ENCODE peak calls at places on chromosome 14, in eight cellular contexts. One of them, this sample, is unnamed. For H3K4me1, the result is how much of the 10 kb centered on the place peaks cover.

GRCh38 chr14:105486974-105487448 is 325 bp downstream of the CRIP1 start:
- DNase-seq in K562: no peak
- DNase-seq in foreskin keratinocyte: no peak
- DNase-seq in cardiac muscle cell: no peak
- DNase-seq in adipocyte: no peak
- DNase-seq in A549: peak
- DNase-seq in RWPE2: no peak
- DNase-seq in IMR-90: no peak
- DNase-seq in this sample: no peak

GRCh38 chr14:21093769-21094681 is 4.4 kb downstream of the ZNF219 start:
- DNase-seq in K562: no peak
- DNase-seq in foreskin keratinocyte: no peak
- DNase-seq in cardiac muscle cell: peak
- DNase-seq in adipocyte: peak
- DNase-seq in A549: no peak
- DNase-seq in RWPE2: no peak
- DNase-seq in IMR-90: no peak
- DNase-seq in this sample: no peak

GRCh38 chr14:74647834-74648361 is 35.9 kb upstream of the LTBP2 start:
- DNase-seq in K562: no peak
- DNase-seq in foreskin keratinocyte: peak
- DNase-seq in cardiac muscle cell: no peak
- DNase-seq in adipocyte: peak
- DNase-seq in A549: no peak
- DNase-seq in RWPE2: no peak
- DNase-seq in IMR-90: no peak
- DNase-seq in this sample: no peak

GRCh38 chr14:71583246-71583645 is 349.0 kb upstream of the RGS6 start:
- DNase-seq in K562: no peak
- DNase-seq in foreskin keratinocyte: no peak
- DNase-seq in cardiac muscle cell: no peak
- DNase-seq in adipocyte: peak
- DNase-seq in A549: no peak
- DNase-seq in RWPE2: no peak
- DNase-seq in IMR-90: no peak
- DNase-seq in this sample: no peak

GRCh38 chr14:89383171-89383845 is 33.7 kb downstream of the FOXN3 start:
- DNase-seq in K562: no peak
- DNase-seq in foreskin keratinocyte: no peak
- DNase-seq in cardiac muscle cell: no peak
- DNase-seq in adipocyte: no peak
- DNase-seq in A549: no peak
- DNase-seq in RWPE2: no peak
- DNase-seq in IMR-90: no peak
- DNase-seq in this sample: no peak

GRCh38 chr14:55103005-55103640 is 25.9 kb upstream of the LGALS3 start:
- DNase-seq in K562: peak
- DNase-seq in foreskin keratinocyte: peak
- DNase-seq in cardiac muscle cell: peak
- DNase-seq in adipocyte: peak
- DNase-seq in A549: peak
- DNase-seq in RWPE2: peak
- DNase-seq in IMR-90: peak
- DNase-seq in this sample: peak

GRCh38 chr14:34766611-34767010 is 52.2 kb upstream of the CFL2 start:
- DNase-seq in K562: no peak
- DNase-seq in foreskin keratinocyte: no peak
- DNase-seq in cardiac muscle cell: peak
- DNase-seq in adipocyte: peak
- DNase-seq in A549: no peak
- DNase-seq in RWPE2: no peak
- DNase-seq in IMR-90: peak
- DNase-seq in this sample: peak

GRCh38 chr14:70257526-70257925 is 68.8 kb upstream of the SLC8A3 start:
- DNase-seq in K562: peak
- DNase-seq in foreskin keratinocyte: peak
- DNase-seq in cardiac muscle cell: peak
- DNase-seq in adipocyte: no peak
- DNase-seq in A549: peak
- DNase-seq in RWPE2: no peak
- DNase-seq in IMR-90: no peak
- DNase-seq in this sample: no peak

GRCh38 chr14:69629225-69630127 is 18.1 kb downstream of the SUSD6 start:
- DNase-seq in K562: peak
- DNase-seq in foreskin keratinocyte: no peak
- DNase-seq in cardiac muscle cell: no peak
- DNase-seq in adipocyte: no peak
- DNase-seq in A549: no peak
- DNase-seq in RWPE2: no peak
- DNase-seq in IMR-90: peak
- DNase-seq in this sample: no peak

GRCh38 chr14:58861546-58861945 is 223.8 kb downstream of the DACT1 start:
- DNase-seq in K562: no peak
- DNase-seq in foreskin keratinocyte: no peak
- DNase-seq in cardiac muscle cell: peak
- DNase-seq in adipocyte: peak
- DNase-seq in A549: no peak
- DNase-seq in RWPE2: no peak
- DNase-seq in IMR-90: no peak
- DNase-seq in this sample: peak

GRCh38 chr14:23801766-23802165 is 151.8 kb upstream of the DHRS4 start:
- DNase-seq in K562: no peak
- DNase-seq in foreskin keratinocyte: no peak
- DNase-seq in cardiac muscle cell: no peak
- DNase-seq in adipocyte: no peak
- DNase-seq in A549: no peak
- DNase-seq in RWPE2: no peak
- DNase-seq in IMR-90: no peak
- DNase-seq in this sample: no peak

GRCh38 chr14:37122288-37122687 is 50.1 kb downstream of the SLC25A21 start:
- DNase-seq in K562: peak
- DNase-seq in foreskin keratinocyte: peak
- DNase-seq in cardiac muscle cell: no peak
- DNase-seq in adipocyte: peak
- DNase-seq in A549: peak
- DNase-seq in RWPE2: no peak
- DNase-seq in IMR-90: peak
- DNase-seq in this sample: peak

GRCh38 chr14:36928432-36928831 is 244.0 kb downstream of the SLC25A21 start:
- DNase-seq in K562: no peak
- DNase-seq in foreskin keratinocyte: no peak
- DNase-seq in cardiac muscle cell: no peak
- DNase-seq in adipocyte: no peak
- DNase-seq in A549: no peak
- DNase-seq in RWPE2: no peak
- DNase-seq in IMR-90: no peak
- DNase-seq in this sample: no peak

DNA sequence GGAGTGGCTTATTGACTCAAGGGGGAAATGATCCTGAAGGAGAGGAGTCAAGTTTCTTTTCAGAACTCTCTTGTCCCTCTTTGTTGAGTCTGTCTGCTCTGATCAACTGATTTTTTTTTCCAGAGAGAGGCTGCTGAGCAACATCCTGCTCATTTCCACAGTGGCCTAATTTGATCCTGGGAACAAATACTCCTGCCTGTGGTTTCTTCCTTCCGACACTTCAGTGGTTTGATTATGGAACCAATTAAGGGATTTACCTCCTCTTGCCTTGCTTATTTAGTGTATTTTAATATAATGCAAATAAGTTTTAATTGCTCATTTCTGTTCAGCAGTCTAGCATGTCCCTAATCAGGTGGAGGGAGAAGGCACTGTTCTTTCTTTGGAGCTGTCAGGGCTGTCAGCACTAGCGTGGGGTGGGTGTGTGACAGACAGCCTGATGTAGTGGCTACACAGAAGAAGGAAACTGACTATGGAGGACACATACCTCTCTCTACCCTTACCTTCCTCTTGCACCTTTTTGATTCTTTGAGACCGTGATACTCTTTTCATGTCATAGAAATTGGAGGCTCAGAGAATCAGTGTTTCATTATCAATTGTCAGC is 344.9 kb upstream of the STXBP6 start:
- DNase-seq in K562: no peak
- DNase-seq in foreskin keratinocyte: no peak
- DNase-seq in cardiac muscle cell: no peak
- DNase-seq in adipocyte: no peak
- DNase-seq in A549: no peak
- DNase-seq in RWPE2: no peak
- DNase-seq in IMR-90: no peak
- DNase-seq in this sample: no peak
- H3K4me1 ChIP-seq in K562: under half
- H3K4me1 ChIP-seq in foreskin keratinocyte: under half
- H3K4me1 ChIP-seq in cardiac muscle cell: under half
- H3K4me1 ChIP-seq in adipocyte: under half
- H3K4me1 ChIP-seq in A549: under half
- H3K4me1 ChIP-seq in RWPE2: under half
- H3K4me1 ChIP-seq in IMR-90: under half
- H3K4me1 ChIP-seq in this sample: under half

GRCh38 chr14:86124328-86124727 is 594.4 kb downstream of the FLRT2 start:
- DNase-seq in K562: no peak
- DNase-seq in foreskin keratinocyte: no peak
- DNase-seq in cardiac muscle cell: no peak
- DNase-seq in adipocyte: no peak
- DNase-seq in A549: no peak
- DNase-seq in RWPE2: no peak
- DNase-seq in IMR-90: no peak
- DNase-seq in this sample: no peak

GRCh38 chr14:86129426-86129825 is 599.5 kb downstream of the FLRT2 start:
- DNase-seq in K562: no peak
- DNase-seq in foreskin keratinocyte: no peak
- DNase-seq in cardiac muscle cell: no peak
- DNase-seq in adipocyte: no peak
- DNase-seq in A549: no peak
- DNase-seq in RWPE2: no peak
- DNase-seq in IMR-90: no peak
- DNase-seq in this sample: no peak
- H3K4me1 ChIP-seq in K562: under half
- H3K4me1 ChIP-seq in foreskin keratinocyte: under half
- H3K4me1 ChIP-seq in cardiac muscle cell: under half
- H3K4me1 ChIP-seq in adipocyte: under half
- H3K4me1 ChIP-seq in A549: under half
- H3K4me1 ChIP-seq in RWPE2: under half
- H3K4me1 ChIP-seq in IMR-90: under half
- H3K4me1 ChIP-seq in this sample: under half

DNA sequence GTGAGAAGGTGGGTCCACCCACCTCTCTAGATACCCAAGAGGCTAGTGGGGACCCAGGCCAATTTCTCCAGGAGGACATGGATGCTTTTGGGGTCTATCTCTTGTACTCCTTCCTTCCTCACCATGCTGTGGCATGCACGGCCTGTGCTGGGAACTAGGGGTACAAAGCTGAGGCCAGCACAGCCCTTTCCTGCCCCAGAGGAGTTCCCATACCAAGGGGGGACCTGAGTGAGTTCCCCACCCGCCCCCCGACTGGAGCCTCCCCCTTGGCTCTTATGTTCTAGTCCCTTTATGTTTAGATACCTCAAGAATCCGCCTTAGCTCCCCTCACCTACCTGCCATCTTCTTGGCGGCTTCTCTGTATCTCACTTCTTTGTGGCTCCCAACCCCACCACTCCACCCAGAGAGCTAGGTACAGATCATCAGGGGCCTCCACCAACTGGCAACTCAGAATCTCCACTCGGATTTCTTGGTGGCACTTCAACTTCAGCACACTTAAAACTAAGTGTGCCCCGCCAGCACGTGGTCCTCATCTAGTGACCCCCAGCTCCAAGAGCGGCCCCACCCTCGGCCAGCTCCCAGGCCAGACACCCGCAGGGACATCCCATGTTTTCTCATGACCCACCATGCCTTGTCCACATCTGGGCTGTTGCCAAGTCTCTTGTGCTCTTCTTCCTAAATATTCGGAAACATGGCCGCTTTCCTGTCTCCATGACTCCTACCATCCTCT is 115.2 kb upstream of the RTL1 start:
- DNase-seq in K562: no peak
- DNase-seq in foreskin keratinocyte: no peak
- DNase-seq in cardiac muscle cell: no peak
- DNase-seq in adipocyte: no peak
- DNase-seq in A549: no peak
- DNase-seq in RWPE2: peak
- DNase-seq in IMR-90: no peak
- DNase-seq in this sample: no peak
- H3K4me1 ChIP-seq in K562: under half
- H3K4me1 ChIP-seq in foreskin keratinocyte: under half
- H3K4me1 ChIP-seq in cardiac muscle cell: under half
- H3K4me1 ChIP-seq in adipocyte: under half
- H3K4me1 ChIP-seq in A549: under half
- H3K4me1 ChIP-seq in RWPE2: under half
- H3K4me1 ChIP-seq in IMR-90: under half
- H3K4me1 ChIP-seq in this sample: under half

DNA sequence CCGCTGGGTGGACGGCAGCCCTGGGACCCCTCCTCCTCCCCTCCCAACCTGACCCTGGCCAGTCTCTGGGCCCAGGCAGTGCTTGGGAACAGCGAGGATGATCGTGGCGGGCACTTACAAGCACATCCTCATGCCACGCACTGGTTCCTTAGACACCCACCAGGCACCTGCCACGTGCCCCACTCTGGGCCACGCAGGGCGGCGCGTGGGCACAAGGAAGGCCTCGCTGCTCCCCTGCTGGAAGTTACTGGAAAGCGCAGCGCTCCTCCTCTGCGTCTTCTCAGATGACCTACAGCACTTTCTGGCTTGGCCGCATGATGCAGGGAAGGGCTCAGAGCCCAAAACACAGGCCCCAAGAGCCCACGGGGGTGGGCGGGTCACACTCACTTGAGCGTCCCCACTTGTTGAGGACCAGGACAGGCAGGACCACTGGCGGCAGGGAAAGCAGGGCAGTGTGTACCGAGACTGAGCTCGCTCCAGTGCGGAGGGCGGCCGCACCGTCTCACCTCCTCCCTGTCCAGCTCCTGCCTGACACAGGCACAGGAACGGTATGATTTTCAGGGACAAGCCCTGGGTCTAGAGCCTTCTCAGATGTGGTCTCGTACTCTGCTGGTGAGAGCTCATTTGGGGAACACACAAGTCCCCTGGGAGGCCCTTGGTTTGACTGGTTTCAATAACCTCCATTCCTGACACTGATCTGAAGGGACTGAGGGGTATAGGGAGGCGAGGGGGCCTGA is 128.3 kb upstream of the EVL start:
- DNase-seq in K562: no peak
- DNase-seq in foreskin keratinocyte: no peak
- DNase-seq in cardiac muscle cell: no peak
- DNase-seq in adipocyte: no peak
- DNase-seq in A549: no peak
- DNase-seq in RWPE2: no peak
- DNase-seq in IMR-90: no peak
- DNase-seq in this sample: no peak
- H3K4me1 ChIP-seq in K562: under half
- H3K4me1 ChIP-seq in foreskin keratinocyte: under half
- H3K4me1 ChIP-seq in cardiac muscle cell: under half
- H3K4me1 ChIP-seq in adipocyte: under half
- H3K4me1 ChIP-seq in A549: under half
- H3K4me1 ChIP-seq in RWPE2: under half
- H3K4me1 ChIP-seq in IMR-90: under half
- H3K4me1 ChIP-seq in this sample: under half

GRCh38 chr14:32609388-32609787 is 280.3 kb downstream of the AKAP6 start:
- DNase-seq in K562: no peak
- DNase-seq in foreskin keratinocyte: no peak
- DNase-seq in cardiac muscle cell: no peak
- DNase-seq in adipocyte: no peak
- DNase-seq in A549: no peak
- DNase-seq in RWPE2: no peak
- DNase-seq in IMR-90: no peak
- DNase-seq in this sample: no peak
- H3K4me1 ChIP-seq in K562: under half
- H3K4me1 ChIP-seq in foreskin keratinocyte: under half
- H3K4me1 ChIP-seq in cardiac muscle cell: under half
- H3K4me1 ChIP-seq in adipocyte: under half
- H3K4me1 ChIP-seq in A549: under half
- H3K4me1 ChIP-seq in RWPE2: under half
- H3K4me1 ChIP-seq in IMR-90: under half
- H3K4me1 ChIP-seq in this sample: under half

GRCh38 chr14:51657762-51658161 is 6.1 kb downstream of the FRMD6 start:
- DNase-seq in K562: no peak
- DNase-seq in foreskin keratinocyte: no peak
- DNase-seq in cardiac muscle cell: no peak
- DNase-seq in adipocyte: no peak
- DNase-seq in A549: no peak
- DNase-seq in RWPE2: no peak
- DNase-seq in IMR-90: peak
- DNase-seq in this sample: peak
- H3K4me1 ChIP-seq in K562: under half
- H3K4me1 ChIP-seq in foreskin keratinocyte: under half
- H3K4me1 ChIP-seq in cardiac muscle cell: under half
- H3K4me1 ChIP-seq in adipocyte: half or more
- H3K4me1 ChIP-seq in A549: under half
- H3K4me1 ChIP-seq in RWPE2: half or more
- H3K4me1 ChIP-seq in IMR-90: under half
- H3K4me1 ChIP-seq in this sample: under half